ENCODE peak calls at places on chromosomes 16 and 17, in nine cellular contexts. One of them, this sample, is unnamed.
A peak's percentile ranks its signal among the peaks of the same experiment; 100 is the strongest.

GRCh38 chr17:13647551-13647950 is 45.8 kb upstream of the HS3ST3A1 start:
- DNase-seq in NCI-H1930: no peak
- DNase-seq in stimulated activated CD4-positive, alpha-beta T cell treated with anti-CD3 and anti-CD28 coated beads, Interleukin-15, amount 100 ng/mL, for 1 hour: no peak
- DNase-seq in RCC 7860: no peak
- DNase-seq in substantia nigra: no peak
- DNase-seq in NCI-H1105: no peak
- DNase-seq in hippocampal formation: peak; percentile 6
- DNase-seq in COR-L47: no peak
- DNase-seq in fibroblast of mammary gland: peak; percentile 60
- DNase-seq in this sample: no peak

GRCh38 chr16:30033270-30033669 is 2.2 kb upstream of the TLCD3B start:
- DNase-seq in NCI-H1930: no peak
- DNase-seq in stimulated activated CD4-positive, alpha-beta T cell treated with anti-CD3 and anti-CD28 coated beads, Interleukin-15, amount 100 ng/mL, for 1 hour: no peak
- DNase-seq in RCC 7860: peak; percentile 33
- DNase-seq in substantia nigra: no peak
- DNase-seq in NCI-H1105: no peak
- DNase-seq in hippocampal formation: no peak
- DNase-seq in COR-L47: no peak
- DNase-seq in fibroblast of mammary gland: peak; percentile 39
- DNase-seq in this sample: no peak

GRCh38 chr16:87854053-87854906 is 15.0 kb downstream of the SLC7A5 start:
- DNase-seq in NCI-H1930: no peak
- DNase-seq in stimulated activated CD4-positive, alpha-beta T cell treated with anti-CD3 and anti-CD28 coated beads, Interleukin-15, amount 100 ng/mL, for 1 hour: no peak
- DNase-seq in RCC 7860: peak; percentile 64
- DNase-seq in substantia nigra: no peak
- DNase-seq in NCI-H1105: no peak
- DNase-seq in hippocampal formation: no peak
- DNase-seq in COR-L47: no peak
- DNase-seq in fibroblast of mammary gland: no peak
- DNase-seq in this sample: no peak

GRCh38 chr16:26993988-26994387 is 72.7 kb upstream of the C16orf82 start:
- DNase-seq in NCI-H1930: no peak
- DNase-seq in stimulated activated CD4-positive, alpha-beta T cell treated with anti-CD3 and anti-CD28 coated beads, Interleukin-15, amount 100 ng/mL, for 1 hour: no peak
- DNase-seq in RCC 7860: no peak
- DNase-seq in substantia nigra: no peak
- DNase-seq in NCI-H1105: no peak
- DNase-seq in hippocampal formation: no peak
- DNase-seq in COR-L47: no peak
- DNase-seq in fibroblast of mammary gland: peak; percentile 77
- DNase-seq in this sample: no peak

GRCh38 chr16:30697264-30698138 is 1.5 kb upstream of the SRCAP start:
- DNase-seq in NCI-H1930: no peak
- DNase-seq in stimulated activated CD4-positive, alpha-beta T cell treated with anti-CD3 and anti-CD28 coated beads, Interleukin-15, amount 100 ng/mL, for 1 hour: no peak
- DNase-seq in RCC 7860: no peak
- DNase-seq in substantia nigra: peak; percentile 97
- DNase-seq in NCI-H1105: peak; percentile 93
- DNase-seq in hippocampal formation: no peak
- DNase-seq in COR-L47: peak; percentile 97
- DNase-seq in fibroblast of mammary gland: no peak
- DNase-seq in this sample: peak; percentile 61

GRCh38 chr17:68910789-68911431 is 44.3 kb downstream of the ABCA8 start:
- DNase-seq in NCI-H1930: no peak
- DNase-seq in stimulated activated CD4-positive, alpha-beta T cell treated with anti-CD3 and anti-CD28 coated beads, Interleukin-15, amount 100 ng/mL, for 1 hour: no peak
- DNase-seq in RCC 7860: no peak
- DNase-seq in substantia nigra: no peak
- DNase-seq in NCI-H1105: no peak
- DNase-seq in hippocampal formation: no peak
- DNase-seq in COR-L47: no peak
- DNase-seq in fibroblast of mammary gland: no peak
- DNase-seq in this sample: no peak

GRCh38 chr17:9958586-9959281 is 53.7 kb upstream of the RCVRN start:
- DNase-seq in NCI-H1930: no peak
- DNase-seq in stimulated activated CD4-positive, alpha-beta T cell treated with anti-CD3 and anti-CD28 coated beads, Interleukin-15, amount 100 ng/mL, for 1 hour: no peak
- DNase-seq in RCC 7860: no peak
- DNase-seq in substantia nigra: no peak
- DNase-seq in NCI-H1105: no peak
- DNase-seq in hippocampal formation: no peak
- DNase-seq in COR-L47: no peak
- DNase-seq in fibroblast of mammary gland: no peak
- DNase-seq in this sample: no peak

GRCh38 chr16:11416228-11417001 is 71.2 kb downstream of the RMI2 start:
- DNase-seq in NCI-H1930: no peak
- DNase-seq in stimulated activated CD4-positive, alpha-beta T cell treated with anti-CD3 and anti-CD28 coated beads, Interleukin-15, amount 100 ng/mL, for 1 hour: no peak
- DNase-seq in RCC 7860: no peak
- DNase-seq in substantia nigra: no peak
- DNase-seq in NCI-H1105: no peak
- DNase-seq in hippocampal formation: no peak
- DNase-seq in COR-L47: no peak
- DNase-seq in fibroblast of mammary gland: no peak
- DNase-seq in this sample: no peak

GRCh38 chr17:42632949-42633444 is 23.5 kb downstream of the TUBG1 start:
- DNase-seq in NCI-H1930: no peak
- DNase-seq in stimulated activated CD4-positive, alpha-beta T cell treated with anti-CD3 and anti-CD28 coated beads, Interleukin-15, amount 100 ng/mL, for 1 hour: no peak
- DNase-seq in RCC 7860: no peak
- DNase-seq in substantia nigra: no peak
- DNase-seq in NCI-H1105: no peak
- DNase-seq in hippocampal formation: no peak
- DNase-seq in COR-L47: no peak
- DNase-seq in fibroblast of mammary gland: no peak
- DNase-seq in this sample: no peak

GRCh38 chr16:2512920-2513404 is 790 bp upstream of the ATP6V0C start:
- DNase-seq in NCI-H1930: peak; percentile 22
- DNase-seq in stimulated activated CD4-positive, alpha-beta T cell treated with anti-CD3 and anti-CD28 coated beads, Interleukin-15, amount 100 ng/mL, for 1 hour: no peak
- DNase-seq in RCC 7860: no peak
- DNase-seq in substantia nigra: no peak
- DNase-seq in NCI-H1105: no peak
- DNase-seq in hippocampal formation: no peak
- DNase-seq in COR-L47: no peak
- DNase-seq in fibroblast of mammary gland: no peak
- DNase-seq in this sample: no peak

GRCh38 chr16:54123766-54124165 is 162.8 kb downstream of the IRX3 start:
- DNase-seq in NCI-H1930: no peak
- DNase-seq in stimulated activated CD4-positive, alpha-beta T cell treated with anti-CD3 and anti-CD28 coated beads, Interleukin-15, amount 100 ng/mL, for 1 hour: no peak
- DNase-seq in RCC 7860: no peak
- DNase-seq in substantia nigra: no peak
- DNase-seq in NCI-H1105: no peak
- DNase-seq in hippocampal formation: no peak
- DNase-seq in COR-L47: no peak
- DNase-seq in fibroblast of mammary gland: no peak
- DNase-seq in this sample: no peak

GRCh38 chr16:54766355-54766754 is 164.3 kb upstream of the IRX5 start:
- DNase-seq in NCI-H1930: no peak
- DNase-seq in stimulated activated CD4-positive, alpha-beta T cell treated with anti-CD3 and anti-CD28 coated beads, Interleukin-15, amount 100 ng/mL, for 1 hour: no peak
- DNase-seq in RCC 7860: no peak
- DNase-seq in substantia nigra: no peak
- DNase-seq in NCI-H1105: no peak
- DNase-seq in hippocampal formation: no peak
- DNase-seq in COR-L47: no peak
- DNase-seq in fibroblast of mammary gland: no peak
- DNase-seq in this sample: no peak

GRCh38 chr17:76631821-76632565 is 11.6 kb downstream of the ST6GALNAC1 start:
- DNase-seq in NCI-H1930: no peak
- DNase-seq in stimulated activated CD4-positive, alpha-beta T cell treated with anti-CD3 and anti-CD28 coated beads, Interleukin-15, amount 100 ng/mL, for 1 hour: no peak
- DNase-seq in RCC 7860: no peak
- DNase-seq in substantia nigra: no peak
- DNase-seq in NCI-H1105: no peak
- DNase-seq in hippocampal formation: no peak
- DNase-seq in COR-L47: no peak
- DNase-seq in fibroblast of mammary gland: peak; percentile 35
- DNase-seq in this sample: no peak

GRCh38 chr16:84699712-84700517 is at the start of gene USP10:
- DNase-seq in NCI-H1930: peak; percentile 60
- DNase-seq in stimulated activated CD4-positive, alpha-beta T cell treated with anti-CD3 and anti-CD28 coated beads, Interleukin-15, amount 100 ng/mL, for 1 hour: peak; percentile 79
- DNase-seq in RCC 7860: peak; percentile 64
- DNase-seq in substantia nigra: peak; percentile 77
- DNase-seq in NCI-H1105: peak; percentile 63
- DNase-seq in hippocampal formation: peak; percentile 66
- DNase-seq in COR-L47: peak; percentile 74
- DNase-seq in fibroblast of mammary gland: peak; percentile 56
- DNase-seq in this sample: peak; percentile 6